ENCODE peak calls at places on chromosomes 4 and X, in six cellular contexts. T is SIG-M5, Y is NCI-H1092, V is nucleus accumbens, B is germinal center, H is cerebellum. C is an unnamed sample.
A peak's percentile ranks its signal among the peaks of the same experiment; 100 is the strongest.

GRCh38 chr4:54423066-54423465 is 194.0 kb downstream of the PDGFRA start:
- DNase-seq in T (no peak), Y (no peak), V (no peak), B (no peak), H (no peak), C (no peak)

GRCh38 chr4:3307891-3308575 is 15.2 kb downstream of the RGS12 start:
- DNase-seq in T (no peak), Y (no peak), V (no peak), B (no peak), H (peak; percentile 42), C (no peak)

GRCh38 chrX:130878350-130879341 is 24.4 kb downstream of the ENOX2 start:
- DNase-seq in T (no peak), Y (no peak), V (peak; percentile 6), B (no peak), H (peak; percentile 12), C (peak; percentile 94)

GRCh38 chrX:154531626-154532025 is 15.0 kb downstream of the G6PD start:
- DNase-seq in T (no peak), Y (no peak), V (no peak), B (no peak), H (no peak), C (peak; percentile 88)

GRCh38 chr4:28373601-28374000 is 1513.0 kb downstream of the STIM2 start:
- DNase-seq in T (no peak), Y (no peak), V (no peak), B (no peak), H (no peak), C (no peak)

GRCh38 chr4:125719987-125720386 is 405.2 kb downstream of the FAT4 start:
- DNase-seq in T (no peak), Y (no peak), V (no peak), B (no peak), H (no peak), C (peak; percentile 37)

GRCh38 chrX:15464704-15465103 is 28.4 kb downstream of the PIR start:
- DNase-seq in T (no peak), Y (no peak), V (no peak), B (no peak), H (no peak), C (no peak)

GRCh38 chrX:67544871-67545771 is 1.3 kb downstream of the AR start:
- DNase-seq in T (no peak), Y (no peak), V (peak; percentile 12), B (no peak), H (no peak), C (peak; percentile 44)

GRCh38 chrX:8870411-8870810 is 69.2 kb upstream of the FAM9A start:
- DNase-seq in T (no peak), Y (no peak), V (no peak), B (no peak), H (no peak), C (no peak)

GRCh38 chr4:139082750-139083532 is 67.4 kb downstream of the NOCT start:
- DNase-seq in T (peak; percentile 89), Y (peak; percentile 96), V (peak; percentile 95), B (peak; percentile 91), H (peak; percentile 95), C (peak; percentile 98)

GRCh38 chr4:111512081-111512774 is 633.0 kb upstream of the FAM241A start:
- DNase-seq in T (no peak), Y (no peak), V (no peak), B (no peak), H (no peak), C (peak; percentile 77)

GRCh38 chr4:14767142-14767541 is 235.1 kb upstream of the CPEB2 start:
- DNase-seq in T (no peak), Y (no peak), V (no peak), B (no peak), H (no peak), C (no peak)

GRCh38 chr4:148023782-148024181 is 291.9 kb downstream of the ARHGAP10 start:
- DNase-seq in T (no peak), Y (no peak), V (no peak), B (no peak), H (no peak), C (no peak)

GRCh38 chr4:30920043-30920442 is 199.9 kb downstream of the PCDH7 start:
- DNase-seq in T (no peak), Y (no peak), V (no peak), B (no peak), H (no peak), C (no peak)

GRCh38 chr4:7238300-7238960 is 46.1 kb downstream of the SORCS2 start:
- DNase-seq in T (no peak), Y (no peak), V (no peak), B (no peak), H (no peak), C (no peak)

GRCh38 chrX:1249101-1249887 is 19.3 kb upstream of the CSF2RA start:
- DNase-seq in T (no peak), Y (no peak), V (no peak), B (no peak), H (no peak), C (no peak)

GRCh38 chr4:77959566-77960338 is 97.1 kb downstream of the MRPL1 start:
- DNase-seq in T (no peak), Y (peak; percentile 53), V (no peak), B (peak; percentile 28), H (peak; percentile 12), C (peak; percentile 70)

GRCh38 chr4:8555716-8556115 is 24.5 kb upstream of the GPR78 start:
- DNase-seq in T (no peak), Y (no peak), V (no peak), B (no peak), H (no peak), C (no peak)

GRCh38 chr4:141705048-141705746 is 68.8 kb downstream of the IL15 start:
- DNase-seq in T (no peak), Y (no peak), V (no peak), B (no peak), H (no peak), C (no peak)

GRCh38 chr4:177706916-177707315 is 264.7 kb upstream of the AGA start:
- DNase-seq in T (no peak), Y (no peak), V (no peak), B (no peak), H (no peak), C (no peak)

GRCh38 chr4:111283066-111283677 is 660.3 kb upstream of the PITX2 start:
- DNase-seq in T (no peak), Y (no peak), V (peak; percentile 42), B (peak; percentile 40), H (no peak), C (peak; percentile 53)

GRCh38 chr4:107255596-107255995 is 219.5 kb upstream of the DKK2 start:
- DNase-seq in T (no peak), Y (no peak), V (no peak), B (no peak), H (no peak), C (no peak)

GRCh38 chr4:6834867-6835266 is 52.3 kb downstream of the KIAA0232 start:
- DNase-seq in T (no peak), Y (no peak), V (no peak), B (no peak), H (no peak), C (peak; percentile 53)

GRCh38 chrX:119809185-119809666 is 17.8 kb upstream of the RPL39 start:
- DNase-seq in T (no peak), Y (no peak), V (no peak), B (no peak), H (no peak), C (no peak)

GRCh38 chr4:188781655-188782054 is 642.4 kb downstream of the TRIML1 start:
- DNase-seq in T (no peak), Y (no peak), V (peak; percentile 6), B (no peak), H (no peak), C (peak; percentile 20)

GRCh38 chrX:66731398-66731797 is 92.5 kb upstream of the EDA2R start:
- DNase-seq in T (peak; percentile 4), Y (no peak), V (no peak), B (no peak), H (no peak), C (peak; percentile 11)

GRCh38 chr4:48899432-48899749 is 7.2 kb downstream of the OCIAD2 start:
- DNase-seq in T (no peak), Y (no peak), V (no peak), B (no peak), H (no peak), C (no peak)

GRCh38 chr4:83613994-83614393 is 78.1 kb downstream of the GPAT3 start:
- DNase-seq in T (no peak), Y (no peak), V (no peak), B (no peak), H (no peak), C (no peak)

GRCh38 chrX:117335209-117335608 is 781.4 kb downstream of the KLHL13 start:
- DNase-seq in T (no peak), Y (no peak), V (no peak), B (no peak), H (no peak), C (no peak)

GRCh38 chr4:113708250-113708649 is 53.3 kb downstream of the CAMK2D start:
- DNase-seq in T (no peak), Y (peak; percentile 6), V (no peak), B (no peak), H (peak; percentile 10), C (peak; percentile 83)

GRCh38 chr4:154982187-154983047 is 201.3 kb downstream of the RBM46 start:
- DNase-seq in T (no peak), Y (no peak), V (peak; percentile 55), B (peak; percentile 20), H (no peak), C (peak; percentile 82)

GRCh38 chr4:129328176-129328575 is 232.2 kb downstream of the C4orf33 start:
- DNase-seq in T (no peak), Y (no peak), V (no peak), B (no peak), H (no peak), C (no peak)

GRCh38 chr4:85477538-85477937 is 2.6 kb downstream of the ARHGAP24 start:
- DNase-seq in T (no peak), Y (no peak), V (no peak), B (peak; percentile 35), H (no peak), C (no peak)

GRCh38 chr4:153111426-153112070 is 92.7 kb upstream of the TRIM2 start:
- DNase-seq in T (no peak), Y (no peak), V (no peak), B (no peak), H (no peak), C (no peak)

GRCh38 chr4:104501290-104501689 is 6.6 kb upstream of the CXXC4 start:
- DNase-seq in T (no peak), Y (no peak), V (no peak), B (no peak), H (no peak), C (no peak)

GRCh38 chr4:44165938-44166337 is 282.7 kb downstream of the KCTD8 start:
- DNase-seq in T (no peak), Y (no peak), V (no peak), B (no peak), H (no peak), C (no peak)

GRCh38 chr4:11367371-11367770 is 61.3 kb downstream of the HS3ST1 start:
- DNase-seq in T (no peak), Y (peak; percentile 26), V (peak; percentile 71), B (no peak), H (peak; percentile 85), C (peak; percentile 79)

GRCh38 chr4:113810906-113811305 is 49.4 kb upstream of the CAMK2D start:
- DNase-seq in T (no peak), Y (no peak), V (no peak), B (no peak), H (no peak), C (peak; percentile 66)

GRCh38 chr4:5137927-5138326 is 86.6 kb downstream of the STK32B start:
- DNase-seq in T (no peak), Y (no peak), V (no peak), B (no peak), H (no peak), C (peak; percentile 48)

GRCh38 chr4:74228691-74229640 is 71.0 kb downstream of the MTHFD2L start:
- DNase-seq in T (no peak), Y (peak; percentile 10), V (peak; percentile 43), B (peak; percentile 44), H (no peak), C (peak; percentile 79)

C was measured in astrocyte of the hippocampus.